ENCODE peak calls at places on chromosomes 6 and 20, in four cellular contexts. X is T-cell, V is EH, G is lung. L is an unnamed sample.

GRCh38 chr20:38859070-38859690 is 53.7 kb downstream of the PPP1R16B start:
- DNase-seq in X (no peak), V (no peak), G (no peak), L (no peak)

GRCh38 chr20:20712474-20713243 is at the start of gene RALGAPA2:
- DNase-seq in X (peak), V (peak), G (peak), L (peak)

GRCh38 chr20:63009988-63010769 is 3.4 kb upstream of the BHLHE23 start:
- DNase-seq in V (no peak), X (peak), G (no peak), L (no peak)

GRCh38 chr6:156963712-156964700 is 186.8 kb downstream of the ARID1B start:
- DNase-seq in V (peak), X (no peak), G (no peak), L (no peak)

GRCh38 chr6:166586424-166587156 is at the start of gene RAMACL:
- DNase-seq in G (no peak), X (peak), V (no peak), L (no peak)

GRCh38 chr6:105753184-105754097 is 332.7 kb upstream of the PRDM1 start:
- DNase-seq in X (no peak), G (no peak), V (peak), L (no peak)

GRCh38 chr6:157266274-157267101 is 56.8 kb downstream of the TMEM242 start:
- DNase-seq in X (no peak), G (no peak), V (no peak), L (no peak)

GRCh38 chr20:52219441-52219840 is 27.9 kb upstream of the ZFP64 start:
- DNase-seq in G (no peak), V (peak), X (no peak), L (no peak)

GRCh38 chr20:44603327-44603726 is 20.9 kb downstream of the PKIG start:
- DNase-seq in X (no peak), V (no peak), G (no peak), L (no peak)